ENCODE peak calls at places on chromosomes 4 and X, in four cellular contexts. V is HepG2, S is NAMALWA, I is T1000. Z is an unnamed sample.
A peak's percentile ranks its signal among the peaks of the same experiment; 100 is the strongest.

GRCh38 chr4:183097251-183098079 is 1.6 kb upstream of the WWC2 start:
- DNase-seq in V (no peak), S (no peak), I (no peak), Z (peak; percentile 19)

GRCh38 chrX:24081661-24082154 is 27.0 kb downstream of the EIF2S3 start:
- DNase-seq in V (peak; percentile 44), S (peak; percentile 68), I (peak; percentile 18), Z (peak; percentile 43)

GRCh38 chrX:69808375-69808774 is 192.5 kb downstream of the EDA start:
- DNase-seq in V (no peak), S (no peak), I (no peak), Z (no peak)

GRCh38 chr4:53240573-53240972 is 125.3 kb downstream of the SCFD2 start:
- DNase-seq in V (no peak), S (no peak), I (no peak), Z (no peak)

GRCh38 chr4:121726642-121727268 is 30.0 kb upstream of the ANXA5 start:
- DNase-seq in V (peak; percentile 64), S (peak; percentile 76), I (no peak), Z (no peak)

GRCh38 chr4:126604273-126604867 is 1028.4 kb upstream of the INTU start:
- DNase-seq in V (peak; percentile 18), S (peak; percentile 48), I (no peak), Z (no peak)

GRCh38 chr4:60461551-60461950 is 738.6 kb upstream of the ADGRL3 start:
- DNase-seq in V (no peak), S (no peak), I (no peak), Z (no peak)

GRCh38 chr4:144646523-144647094 is 653 bp downstream of the HHIP start:
- DNase-seq in V (no peak), S (no peak), I (no peak), Z (no peak)

GRCh38 chr4:16000708-16001483 is 37.9 kb upstream of the FGFBP2 start:
- DNase-seq in V (no peak), S (no peak), I (peak; percentile 13), Z (no peak)

GRCh38 chr4:70844180-70844579 is 4.5 kb upstream of the GRSF1 start:
- DNase-seq in V (no peak), S (peak; percentile 74), I (no peak), Z (no peak)

GRCh38 chr4:6257243-6258025 is 12.2 kb upstream of the WFS1 start:
- DNase-seq in V (no peak), S (no peak), I (no peak), Z (no peak)

GRCh38 chr4:90002406-90003040 is 107.9 kb downstream of the MMRN1 start:
- DNase-seq in V (no peak), S (no peak), I (no peak), Z (no peak)

GRCh38 chrX:152632445-152633097 is 5.1 kb upstream of the GABRQ start:
- DNase-seq in V (peak; percentile 8), S (peak; percentile 42), I (peak; percentile 15), Z (no peak)

GRCh38 chr4:54073481-54073880 is 9.1 kb upstream of the CHIC2 start:
- DNase-seq in V (no peak), S (no peak), I (no peak), Z (no peak)

GRCh38 chrX:56813318-56813837 is 84.3 kb downstream of the NBDY start:
- DNase-seq in V (no peak), S (no peak), I (no peak), Z (no peak)

GRCh38 chr4:25233194-25233593 is 639 bp upstream of the PI4K2B start:
- DNase-seq in V (no peak), S (peak; percentile 54), I (no peak), Z (no peak)

GRCh38 chr4:107876096-107876495 is 51.4 kb downstream of the SGMS2 start:
- DNase-seq in V (no peak), S (no peak), I (no peak), Z (no peak)

GRCh38 chrX:118495958-118496762 is 545 bp downstream of the DOCK11 start:
- DNase-seq in V (no peak), S (peak; percentile 73), I (no peak), Z (peak; percentile 33)

GRCh38 chr4:139607302-139608060 is 51.5 kb upstream of the SETD7 start:
- DNase-seq in V (no peak), S (no peak), I (peak; percentile 51), Z (no peak)

GRCh38 chrX:39762266-39762841 is 335.4 kb downstream of the BCOR start:
- DNase-seq in V (no peak), S (no peak), I (no peak), Z (no peak)

GRCh38 chr4:140014284-140014683 is 139.7 kb downstream of the MAML3 start:
- DNase-seq in V (no peak), S (no peak), I (no peak), Z (no peak)

GRCh38 chr4:98170035-98170434 is 26.8 kb upstream of the STPG2 start:
- DNase-seq in V (no peak), S (no peak), I (no peak), Z (no peak)

GRCh38 chr4:159047478-159048165 is 55.3 kb upstream of the RAPGEF2 start:
- DNase-seq in V (peak; percentile 25), S (no peak), I (no peak), Z (no peak)

GRCh38 chrX:105463483-105463882 is 243.0 kb upstream of the TEX13A start:
- DNase-seq in V (no peak), S (no peak), I (no peak), Z (no peak)

GRCh38 chr4:160869899-160870298 is 1293.9 kb downstream of the FSTL5 start:
- DNase-seq in V (no peak), S (no peak), I (no peak), Z (no peak)

GRCh38 chrX:24145340-24146186 is 4.0 kb upstream of the ZFX start:
- DNase-seq in V (peak; percentile 18), S (no peak), I (no peak), Z (no peak)

GRCh38 chr4:7876096-7876993 is 63.3 kb downstream of the AFAP1 start:
- DNase-seq in V (peak; percentile 55), S (peak; percentile 21), I (no peak), Z (no peak)

GRCh38 chr4:139524062-139524631 is 31.9 kb downstream of the SETD7 start:
- DNase-seq in V (no peak), S (no peak), I (no peak), Z (no peak)

GRCh38 chr4:122700178-122700725 is 32.3 kb upstream of the BBS12 start:
- DNase-seq in V (peak; percentile 12), S (no peak), I (no peak), Z (peak; percentile 82)

GRCh38 chrX:119729408-119730201 is 28.8 kb upstream of the SOWAHD start:
- DNase-seq in V (peak; percentile 55), S (peak; percentile 78), I (peak; percentile 1), Z (peak; percentile 39)

GRCh38 chr4:105560488-105560887 is 8.1 kb downstream of the ARHGEF38 start:
- DNase-seq in V (no peak), S (no peak), I (no peak), Z (no peak)

GRCh38 chrX:50704360-50704759 is 109.6 kb downstream of the SHROOM4 start:
- DNase-seq in V (no peak), S (no peak), I (no peak), Z (no peak)

GRCh38 chrX:21487832-21488231 is 113.6 kb downstream of the CNKSR2 start:
- DNase-seq in V (peak; percentile 3), S (no peak), I (no peak), Z (no peak)

Z was measured in heart left ventricle.